ENCODE peak calls at places on chromosomes 11 and 22, in six cellular contexts. I, H, P, E, W and C are unnamed samples.

GRCh38 chr11:61814242-61814957 is 2.4 kb downstream of the FADS1 start:
- DNase-seq in P (no peak), H (no peak), E (no peak), I (peak; percentile 34), W (peak; percentile 28), C (peak; percentile 42)

GRCh38 chr11:13972958-13973357 is 10.4 kb downstream of the SPON1 start:
- DNase-seq in P (no peak), H (no peak), W (no peak), I (no peak), E (no peak), C (no peak)

GRCh38 chr11:3873712-3874349 is 18.4 kb downstream of the STIM1 start:
- DNase-seq in P (no peak), W (no peak), H (no peak), E (no peak), I (no peak), C (no peak)

GRCh38 chr11:65435981-65436411 is 13.4 kb downstream of the NEAT1 start:
- DNase-seq in I (peak; percentile 40), P (no peak), E (peak; percentile 18), W (no peak), H (no peak), C (peak; percentile 49)

GRCh38 chr11:86245369-86246292 is 1.1 kb downstream of the EED start:
- DNase-seq in P (peak; percentile 33), H (peak; percentile 14), E (no peak), W (no peak), I (peak; percentile 15), C (peak; percentile 22)

GRCh38 chr11:61737131-61737530 is 15.3 kb upstream of the MYRF start:
- DNase-seq in H (no peak), E (no peak), I (no peak), W (no peak), P (peak; percentile 60), C (no peak)

GRCh38 chr11:116869610-116870009 is 32.2 kb upstream of the APOA1 start:
- DNase-seq in P (no peak), H (no peak), I (no peak), E (no peak), W (no peak), C (no peak)

GRCh38 chr22:30823015-30823370 is 128.3 kb downstream of the OSBP2 start:
- DNase-seq in P (peak; percentile 25), W (no peak), H (no peak), I (no peak), E (no peak), C (no peak)

GRCh38 chr11:122863704-122864326 is 18.7 kb upstream of the JHY start:
- DNase-seq in E (peak; percentile 40), I (peak; percentile 47), P (peak; percentile 31), W (peak; percentile 75), H (peak; percentile 20), C (no peak)

GRCh38 chr11:10302744-10303557 is 1.9 kb upstream of the ADM start:
- DNase-seq in I (peak; percentile 95), E (peak; percentile 92), H (no peak), P (peak; percentile 32), W (peak; percentile 86), C (peak; percentile 93)

GRCh38 chr22:36151006-36151595 is 9.5 kb downstream of the APOL3 start:
- DNase-seq in I (no peak), P (no peak), H (no peak), W (peak; percentile 66), E (no peak), C (no peak)

GRCh38 chr22:42214625-42215415 is 55.6 kb downstream of the TCF20 start:
- DNase-seq in H (no peak), I (no peak), W (no peak), E (no peak), P (no peak), C (no peak)

GRCh38 chr11:57567512-57568329 is at the start of gene UBE2L6:
- DNase-seq in W (peak; percentile 40), E (peak; percentile 74), H (peak; percentile 87), P (peak; percentile 85), I (peak; percentile 87), C (peak; percentile 78)

GRCh38 chr11:109972181-109972715 is 120.9 kb upstream of the ZC3H12C start:
- DNase-seq in P (no peak), H (no peak), W (no peak), E (no peak), I (no peak), C (no peak)
- TF ChIP-seq EP300 in P (no peak), H (no peak), W (no peak), E (no peak), I (no peak), C (no peak)

DNA sequence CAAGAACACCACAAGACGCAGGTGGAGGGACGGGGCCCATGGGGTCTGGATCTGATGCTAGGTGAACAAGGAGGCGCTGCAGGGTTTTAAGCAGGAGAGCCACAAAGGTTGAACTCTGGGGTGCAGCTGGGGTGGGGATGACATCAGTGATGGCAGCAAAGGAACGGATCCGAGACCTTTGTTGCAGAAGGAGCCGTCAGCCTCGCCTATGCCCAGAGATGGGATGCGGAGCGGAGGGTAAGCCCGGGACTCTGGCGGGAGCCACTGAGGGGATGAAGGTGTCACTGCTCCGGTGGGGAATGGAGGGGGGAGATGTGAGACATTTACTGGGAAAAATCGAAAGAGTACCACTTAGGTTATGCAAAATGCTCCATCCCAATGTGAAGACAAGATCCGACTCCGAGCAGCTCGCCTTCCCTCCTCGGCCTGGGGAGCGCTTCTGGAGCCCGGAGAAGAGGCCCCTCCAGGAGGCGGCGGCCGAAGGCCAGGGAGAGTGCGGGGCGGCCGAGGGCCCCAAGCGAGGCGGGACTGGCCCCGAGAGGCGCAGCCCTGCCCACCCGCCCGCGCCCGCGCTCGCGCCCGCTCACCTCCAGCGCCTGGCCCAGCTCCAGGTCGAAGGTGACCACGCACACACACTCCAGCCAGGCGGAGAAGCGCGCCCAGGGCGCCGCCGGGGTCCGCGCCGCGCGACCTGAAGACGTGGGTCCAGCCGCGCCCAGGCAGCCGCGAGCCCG is 420 bp downstream of the DENND6B start:
- DNase-seq in E (no peak), W (no peak), P (no peak), H (no peak), I (no peak), C (no peak)
- H3K4me1 ChIP-seq in E (peaks cover 4% of the 10 kb centered on the region), W (peaks cover 14% of the 10 kb centered on the region), P (peaks cover 28% of the 10 kb centered on the region), H (peaks cover 16% of the 10 kb centered on the region), I (peaks cover 23% of the 10 kb centered on the region), C (peaks cover 12% of the 10 kb centered on the region)

DNA sequence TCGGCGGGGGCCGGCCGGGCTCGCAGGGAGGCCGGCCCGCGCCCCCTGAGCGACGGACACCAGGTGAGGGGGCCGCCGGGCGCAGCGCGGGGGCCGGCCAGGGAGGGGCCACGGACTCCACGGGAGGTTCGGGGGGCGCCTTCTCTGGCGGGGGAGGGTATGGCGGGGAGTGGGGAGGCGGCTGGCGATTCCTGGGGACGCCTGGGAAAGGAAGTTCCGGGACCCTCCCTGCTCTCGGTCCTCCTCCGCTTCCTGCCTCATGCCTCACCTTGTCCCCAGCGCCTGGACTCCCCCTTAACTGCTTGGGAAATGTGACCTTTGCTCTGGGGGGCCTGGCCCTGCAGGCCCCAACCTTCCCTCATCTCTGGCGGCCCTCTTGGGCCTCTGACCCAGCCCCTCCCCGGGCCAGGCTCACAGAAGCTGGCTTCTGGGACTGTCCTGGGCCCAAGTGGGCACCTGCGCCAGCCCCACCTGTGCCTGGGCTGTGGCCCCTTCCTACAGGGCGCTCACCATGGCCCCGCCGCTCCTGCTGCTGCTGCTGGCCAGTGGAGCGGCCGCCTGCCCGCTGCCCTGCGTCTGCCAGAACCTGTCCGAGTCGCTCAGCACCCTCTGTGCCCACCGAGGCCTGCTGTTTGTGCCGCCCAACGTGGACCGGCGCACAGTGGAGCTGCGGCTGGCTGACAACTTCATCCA is 516 bp downstream of the LRFN4 start:
- DNase-seq in H (peak; percentile 44), P (peak; percentile 74), E (peak; percentile 48), I (no peak), W (no peak), C (peak; percentile 82)
- H3K4me3 ChIP-seq in H (peak overlapping the region; percentile 74), P (peak overlapping the region; percentile 68), E (peak overlapping the region; percentile 64), I (peak overlapping the region; percentile 22), W (peak overlapping the region; percentile 76), C (no peak overlapping the region)

DNA sequence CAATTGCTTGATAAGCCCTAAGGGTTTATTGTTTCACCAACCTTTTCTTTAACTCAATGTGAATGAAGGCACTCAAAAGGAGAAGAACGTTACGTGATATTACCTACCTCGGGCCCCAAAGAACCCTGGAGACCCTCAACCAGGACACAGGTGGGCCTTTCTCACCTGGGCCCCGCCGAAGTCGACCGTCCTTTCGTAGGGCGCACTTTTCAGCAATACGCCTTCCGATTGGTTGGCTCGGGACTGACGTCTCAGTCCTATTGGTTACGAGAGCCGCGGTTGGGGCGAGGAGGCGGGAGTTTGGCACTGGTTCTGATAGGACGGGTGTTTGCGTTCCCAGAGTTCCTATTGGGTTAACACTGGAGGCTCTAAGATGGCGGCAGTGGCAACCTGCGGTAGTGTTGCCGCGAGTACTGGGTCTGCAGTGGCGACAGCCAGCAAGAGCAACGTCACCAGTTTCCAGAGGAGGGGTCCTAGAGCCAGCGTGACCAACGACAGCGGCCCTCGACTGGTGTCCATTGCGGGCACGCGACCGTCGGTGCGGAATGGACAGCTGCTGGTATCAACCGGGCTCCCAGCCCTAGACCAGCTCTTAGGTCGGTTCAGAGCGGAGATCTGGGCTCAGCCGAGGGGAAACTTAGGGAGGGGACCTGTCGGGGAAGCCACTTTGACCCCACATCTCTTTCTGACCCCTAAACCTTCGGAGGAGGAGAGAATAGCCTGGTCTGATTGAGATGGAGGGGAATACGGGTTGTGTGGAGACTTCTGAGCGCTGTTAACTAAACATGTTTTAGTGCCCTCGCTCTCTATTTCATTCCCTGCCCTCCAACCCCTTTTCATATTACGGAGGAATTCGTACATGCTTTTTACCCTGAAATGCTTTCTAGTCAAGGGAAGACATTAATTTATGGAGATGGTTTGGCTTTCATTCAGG is at the start of the genes ELP4 and IMMP1L:
- DNase-seq in P (peak; percentile 97), I (peak; percentile 97), W (peak; percentile 98), H (peak; percentile 99), E (peak; percentile 96), C (peak; percentile 94)
- TF ChIP-seq EP300 in P (peak; percentile 8), I (no peak), W (peak; percentile 82), H (no peak), E (no peak), C (no peak)

DNA sequence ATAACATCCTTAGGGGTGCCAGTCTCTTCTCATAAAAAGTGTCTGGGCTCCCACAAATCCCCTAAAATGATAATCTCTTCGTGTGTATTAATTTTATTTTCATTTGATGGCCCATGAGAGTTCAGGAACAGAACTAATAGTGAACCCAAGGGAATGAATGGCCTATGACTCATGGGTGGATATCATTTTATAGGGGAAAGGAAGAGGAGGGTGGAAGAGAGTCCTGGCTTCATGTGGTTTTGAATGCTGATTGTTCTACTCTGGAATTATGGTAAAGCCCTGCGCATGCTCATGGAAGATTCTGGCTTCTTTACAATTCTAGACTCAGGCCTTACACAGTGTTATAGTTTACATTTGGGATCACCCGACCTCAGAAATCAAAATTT is 35.3 kb downstream of the MAML2 start:
- DNase-seq in I (no peak), E (no peak), P (no peak), H (peak; percentile 38), W (no peak), C (no peak)
- H3K4me1 ChIP-seq in I (peaks cover 95% of the 10 kb centered on the region), E (peaks cover 22% of the 10 kb centered on the region), P (peaks cover 8% of the 10 kb centered on the region), H (peaks cover 74% of the 10 kb centered on the region), W (peaks cover 55% of the 10 kb centered on the region), C (peaks cover 77% of the 10 kb centered on the region)